ENCODE peak calls at places on chromosomes 5 and 9, in seven cellular contexts. One of them, this sample, is unnamed.

GRCh38 chr5:176359658-176360057 is 1.9 kb downstream of the KIAA1191 start:
- DNase-seq in H9: no peak
- DNase-seq in mesendoderm: no peak
- DNase-seq in H1: no peak
- DNase-seq in IMR-90: peak; percentile 47
- DNase-seq in mesenchymal stem cell: peak; percentile 54
- DNase-seq in trophoblast cell: peak; percentile 42
- DNase-seq in this sample: no peak

GRCh38 chr5:60333103-60333502 is 366.9 kb downstream of the DEPDC1B start:
- DNase-seq in H9: no peak
- DNase-seq in mesendoderm: no peak
- DNase-seq in H1: no peak
- DNase-seq in IMR-90: peak; percentile 31
- DNase-seq in mesenchymal stem cell: peak; percentile 6
- DNase-seq in trophoblast cell: no peak
- DNase-seq in this sample: no peak

GRCh38 chr9:84670106-84670800 is 724 bp downstream of the NTRK2 start:
- DNase-seq in H9: peak; percentile 70
- DNase-seq in mesendoderm: peak; percentile 56
- DNase-seq in H1: peak; percentile 75
- DNase-seq in IMR-90: no peak
- DNase-seq in mesenchymal stem cell: peak; percentile 2
- DNase-seq in trophoblast cell: no peak
- DNase-seq in this sample: peak; percentile 39

GRCh38 chr5:136016945-136017530 is 11.8 kb upstream of the TGFBI start:
- DNase-seq in H9: no peak
- DNase-seq in mesendoderm: no peak
- DNase-seq in H1: no peak
- DNase-seq in IMR-90: peak; percentile 74
- DNase-seq in mesenchymal stem cell: peak; percentile 51
- DNase-seq in trophoblast cell: no peak
- DNase-seq in this sample: no peak

GRCh38 chr9:34459356-34459755 is 751 bp downstream of the DNAI1 start:
- DNase-seq in H9: no peak
- DNase-seq in mesendoderm: no peak
- DNase-seq in H1: no peak
- DNase-seq in IMR-90: no peak
- DNase-seq in mesenchymal stem cell: no peak
- DNase-seq in trophoblast cell: no peak
- DNase-seq in this sample: no peak

GRCh38 chr5:92548351-92548750 is 1032.7 kb downstream of the NR2F1-AS1 start:
- DNase-seq in H9: no peak
- DNase-seq in mesendoderm: no peak
- DNase-seq in H1: no peak
- DNase-seq in IMR-90: peak; percentile 88
- DNase-seq in mesenchymal stem cell: peak; percentile 38
- DNase-seq in trophoblast cell: no peak
- DNase-seq in this sample: no peak

GRCh38 chr5:141172381-141173204 is at the start of gene PCDHB7:
- DNase-seq in H9: no peak
- DNase-seq in mesendoderm: peak; percentile 66
- DNase-seq in H1: no peak
- DNase-seq in IMR-90: peak; percentile 26
- DNase-seq in mesenchymal stem cell: peak; percentile 13
- DNase-seq in trophoblast cell: peak; percentile 2
- DNase-seq in this sample: no peak

GRCh38 chr5:163645421-163646416 is 140.3 kb downstream of the MAT2B start:
- DNase-seq in H9: no peak
- DNase-seq in mesendoderm: no peak
- DNase-seq in H1: no peak
- DNase-seq in IMR-90: no peak
- DNase-seq in mesenchymal stem cell: no peak
- DNase-seq in trophoblast cell: no peak
- DNase-seq in this sample: no peak

GRCh38 chr5:51214736-51215135 is 168.5 kb upstream of the ISL1 start:
- DNase-seq in H9: no peak
- DNase-seq in mesendoderm: no peak
- DNase-seq in H1: no peak
- DNase-seq in IMR-90: no peak
- DNase-seq in mesenchymal stem cell: no peak
- DNase-seq in trophoblast cell: no peak
- DNase-seq in this sample: no peak

GRCh38 chr5:109920736-109921135 is 231.0 kb downstream of the MAN2A1 start:
- DNase-seq in H9: no peak
- DNase-seq in mesendoderm: no peak
- DNase-seq in H1: no peak
- DNase-seq in IMR-90: no peak
- DNase-seq in mesenchymal stem cell: no peak
- DNase-seq in trophoblast cell: no peak
- DNase-seq in this sample: no peak

GRCh38 chr9:119898316-119898715 is 529.1 kb upstream of the BRINP1 start:
- DNase-seq in H9: no peak
- DNase-seq in mesendoderm: no peak
- DNase-seq in H1: no peak
- DNase-seq in IMR-90: no peak
- DNase-seq in mesenchymal stem cell: no peak
- DNase-seq in trophoblast cell: peak; percentile 25
- DNase-seq in this sample: no peak

GRCh38 chr5:60844429-60844890 is 391 bp upstream of the ELOVL7 start:
- DNase-seq in H9: no peak
- DNase-seq in mesendoderm: peak; percentile 64
- DNase-seq in H1: no peak
- DNase-seq in IMR-90: peak; percentile 29
- DNase-seq in mesenchymal stem cell: peak; percentile 76
- DNase-seq in trophoblast cell: peak; percentile 64
- DNase-seq in this sample: no peak

GRCh38 chr5:133967715-133968056 is 739 bp downstream of the C5orf15 start:
- DNase-seq in H9: no peak
- DNase-seq in mesendoderm: peak; percentile 24
- DNase-seq in H1: no peak
- DNase-seq in IMR-90: peak; percentile 59
- DNase-seq in mesenchymal stem cell: peak; percentile 90
- DNase-seq in trophoblast cell: peak; percentile 9
- DNase-seq in this sample: no peak

GRCh38 chr5:88680253-88681132 is 202.5 kb downstream of the MEF2C start:
- DNase-seq in H9: peak; percentile 86
- DNase-seq in mesendoderm: peak; percentile 68
- DNase-seq in H1: peak; percentile 97
- DNase-seq in IMR-90: peak; percentile 14
- DNase-seq in mesenchymal stem cell: peak; percentile 54
- DNase-seq in trophoblast cell: peak; percentile 76
- DNase-seq in this sample: no peak

GRCh38 chr9:114308361-114308950 is 14.4 kb upstream of the ORM1 start:
- DNase-seq in H9: no peak
- DNase-seq in mesendoderm: no peak
- DNase-seq in H1: peak; percentile 37
- DNase-seq in IMR-90: no peak
- DNase-seq in mesenchymal stem cell: no peak
- DNase-seq in trophoblast cell: no peak
- DNase-seq in this sample: no peak

GRCh38 chr5:16934669-16935068 is 1.4 kb downstream of the MYO10 start:
- DNase-seq in H9: no peak
- DNase-seq in mesendoderm: no peak
- DNase-seq in H1: no peak
- DNase-seq in IMR-90: peak; percentile 45
- DNase-seq in mesenchymal stem cell: peak; percentile 51
- DNase-seq in trophoblast cell: peak; percentile 34
- DNase-seq in this sample: no peak

DNA sequence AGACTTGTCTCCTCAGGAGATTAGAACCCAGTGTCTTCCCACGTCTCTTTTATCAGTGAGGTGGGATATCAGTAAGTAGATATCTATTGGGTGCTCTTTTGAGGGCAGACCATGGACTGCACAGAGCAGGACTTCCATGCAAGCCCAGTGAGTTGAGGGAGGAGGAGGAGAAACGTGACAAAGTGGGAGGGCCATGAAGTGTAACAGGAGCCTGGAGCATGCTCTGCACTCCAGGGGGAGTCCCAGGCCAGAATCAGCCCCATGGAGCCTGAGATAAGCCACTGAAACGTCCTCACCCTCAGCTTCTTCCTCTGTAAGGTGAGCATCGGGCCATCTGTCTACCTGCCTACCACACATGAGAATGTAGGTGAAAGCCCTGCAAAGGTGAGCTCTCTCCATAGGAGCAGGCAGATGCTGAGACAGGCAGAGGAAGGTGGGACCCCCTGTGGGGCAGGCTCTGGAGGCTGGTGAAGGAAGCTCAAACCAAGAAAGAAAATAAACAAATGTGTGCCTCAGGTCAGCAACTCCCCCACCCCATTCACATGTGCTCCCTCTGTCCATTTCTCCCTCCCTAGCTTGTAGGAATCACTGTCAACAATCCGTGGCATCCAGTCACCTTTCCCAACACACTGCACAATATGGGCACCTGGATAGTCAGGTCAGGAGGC is 87.3 kb downstream of the NRG2 start:
- DNase-seq in H9: peak; percentile 64
- DNase-seq in mesendoderm: peak; percentile 82
- DNase-seq in H1: no peak
- DNase-seq in IMR-90: no peak
- DNase-seq in mesenchymal stem cell: no peak
- DNase-seq in trophoblast cell: no peak
- DNase-seq in this sample: no peak
- H2BK5ac ChIP-seq in H9: no peak overlapping the region
- H2BK5ac ChIP-seq in mesendoderm: no peak overlapping the region
- H2BK5ac ChIP-seq in H1: no peak overlapping the region
- H2BK5ac ChIP-seq in IMR-90: no peak overlapping the region
- H2BK5ac ChIP-seq in mesenchymal stem cell: no peak overlapping the region
- H2BK5ac ChIP-seq in trophoblast cell: no peak overlapping the region
- H2BK5ac ChIP-seq in this sample: no peak overlapping the region

DNA sequence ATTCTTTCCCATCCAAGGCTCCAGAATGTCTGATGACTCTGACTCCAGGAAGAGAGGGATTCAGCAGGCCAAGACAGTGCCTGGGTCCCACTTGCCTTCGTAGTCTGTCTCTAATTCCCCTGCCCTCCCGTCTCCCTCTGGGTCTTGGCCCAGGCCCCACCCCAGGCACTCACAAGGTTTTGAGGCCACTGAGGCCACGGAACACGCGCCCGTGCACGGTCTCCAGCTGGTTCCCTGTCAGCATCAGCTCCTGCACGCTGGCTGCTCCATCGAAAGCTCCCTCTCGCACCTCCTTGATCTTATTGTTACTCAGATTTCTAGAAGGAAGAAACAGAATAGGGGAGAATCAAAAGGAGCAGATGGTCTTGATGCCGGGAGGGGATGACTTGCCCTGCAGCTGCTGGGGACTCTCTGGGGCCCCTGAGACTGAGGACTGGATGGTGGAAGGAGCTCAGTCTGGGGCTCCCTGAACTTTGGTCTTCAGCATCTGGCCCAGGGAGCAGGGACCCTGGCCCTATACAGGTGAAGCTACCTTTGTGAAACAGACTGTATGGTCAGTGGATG is 174.6 kb upstream of the PANK3 start:
- DNase-seq in H9: no peak
- DNase-seq in mesendoderm: no peak
- DNase-seq in H1: no peak
- DNase-seq in IMR-90: no peak
- DNase-seq in mesenchymal stem cell: no peak
- DNase-seq in trophoblast cell: no peak
- DNase-seq in this sample: no peak
- H4K8ac ChIP-seq in H9: no peak overlapping the region
- H4K8ac ChIP-seq in mesendoderm: no peak overlapping the region
- H4K8ac ChIP-seq in H1: no peak overlapping the region
- H4K8ac ChIP-seq in IMR-90: no peak overlapping the region
- H4K8ac ChIP-seq in mesenchymal stem cell: no peak overlapping the region
- H4K8ac ChIP-seq in trophoblast cell: no peak overlapping the region
- H4K8ac ChIP-seq in this sample: no peak overlapping the region

DNA sequence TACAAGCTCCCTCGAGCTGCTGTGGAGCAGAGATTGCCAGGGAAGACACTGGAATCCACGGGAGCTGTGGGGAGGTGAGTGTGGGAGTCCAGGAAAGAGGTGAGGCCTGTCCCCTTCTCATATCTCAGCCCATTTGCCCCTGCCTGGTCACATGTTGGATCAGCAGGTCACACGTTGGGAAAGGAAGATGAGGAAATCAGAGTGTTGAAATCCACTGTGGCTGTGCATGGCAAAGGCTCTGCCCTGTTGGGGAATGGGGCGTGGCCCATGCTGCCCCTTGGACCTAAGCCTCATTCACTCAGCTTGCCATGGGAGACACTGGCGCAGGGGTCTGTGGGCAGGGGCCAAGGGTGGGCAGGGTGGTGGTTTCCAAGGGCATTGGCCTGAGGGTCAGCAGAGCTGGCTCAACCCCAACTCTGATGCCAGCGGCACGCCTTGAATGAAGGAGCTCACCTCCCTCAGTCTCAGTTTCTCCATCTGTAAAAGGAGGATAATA is 85.4 kb upstream of the CPEB4 start:
- DNase-seq in H9: no peak
- DNase-seq in mesendoderm: peak; percentile 19
- DNase-seq in H1: no peak
- DNase-seq in IMR-90: peak; percentile 11
- DNase-seq in mesenchymal stem cell: peak; percentile 45
- DNase-seq in trophoblast cell: peak; percentile 70
- DNase-seq in this sample: no peak
- H2BK5ac ChIP-seq in H9: no peak overlapping the region
- H2BK5ac ChIP-seq in mesendoderm: no peak overlapping the region
- H2BK5ac ChIP-seq in H1: no peak overlapping the region
- H2BK5ac ChIP-seq in IMR-90: no peak overlapping the region
- H2BK5ac ChIP-seq in mesenchymal stem cell: no peak overlapping the region
- H2BK5ac ChIP-seq in trophoblast cell: no peak overlapping the region
- H2BK5ac ChIP-seq in this sample: no peak overlapping the region

GRCh38 chr9:136240941-136241340 is 4.7 kb downstream of the QSOX2 start:
- DNase-seq in H9: no peak
- DNase-seq in mesendoderm: no peak
- DNase-seq in H1: no peak
- DNase-seq in IMR-90: no peak
- DNase-seq in mesenchymal stem cell: no peak
- DNase-seq in trophoblast cell: no peak
- DNase-seq in this sample: no peak

GRCh38 chr9:136241540-136241939 is 4.1 kb downstream of the QSOX2 start:
- DNase-seq in H9: no peak
- DNase-seq in mesendoderm: no peak
- DNase-seq in H1: no peak
- DNase-seq in IMR-90: no peak
- DNase-seq in mesenchymal stem cell: no peak
- DNase-seq in trophoblast cell: no peak
- DNase-seq in this sample: no peak

GRCh38 chr9:136239135-136239962 is 6.3 kb downstream of the QSOX2 start:
- DNase-seq in H9: no peak
- DNase-seq in mesendoderm: no peak
- DNase-seq in H1: no peak
- DNase-seq in IMR-90: no peak
- DNase-seq in mesenchymal stem cell: no peak
- DNase-seq in trophoblast cell: no peak
- DNase-seq in this sample: no peak

GRCh38 chr9:136238342-136238732 is 7.3 kb downstream of the QSOX2 start:
- DNase-seq in H9: no peak
- DNase-seq in mesendoderm: no peak
- DNase-seq in H1: no peak
- DNase-seq in IMR-90: no peak
- DNase-seq in mesenchymal stem cell: no peak
- DNase-seq in trophoblast cell: no peak
- DNase-seq in this sample: no peak

DNA sequence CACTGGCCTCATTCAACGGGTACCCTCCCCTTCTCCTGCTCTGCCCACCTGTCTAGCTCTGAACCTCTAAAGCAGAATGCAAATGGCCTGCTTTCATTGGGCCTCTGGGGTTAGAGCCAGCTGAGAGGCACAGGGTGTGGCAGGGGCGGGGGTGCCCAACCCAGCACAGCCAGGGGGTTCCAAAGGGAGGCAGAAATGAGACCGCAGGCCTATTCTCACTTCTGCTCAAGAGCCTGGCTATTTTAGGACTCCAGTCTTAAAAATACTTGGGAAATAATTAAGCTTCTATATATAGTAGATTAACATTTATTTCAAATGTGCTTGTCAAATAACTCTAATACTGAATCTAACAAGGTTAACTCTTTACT is 5.7 kb downstream of the QSOX2 start:
- DNase-seq in H9: no peak
- DNase-seq in mesendoderm: no peak
- DNase-seq in H1: no peak
- DNase-seq in IMR-90: no peak
- DNase-seq in mesenchymal stem cell: no peak
- DNase-seq in trophoblast cell: no peak
- DNase-seq in this sample: no peak
- H4K8ac ChIP-seq in H9: no peak overlapping the region
- H4K8ac ChIP-seq in mesendoderm: no peak overlapping the region
- H4K8ac ChIP-seq in H1: no peak overlapping the region
- H4K8ac ChIP-seq in IMR-90: no peak overlapping the region
- H4K8ac ChIP-seq in mesenchymal stem cell: no peak overlapping the region
- H4K8ac ChIP-seq in trophoblast cell: no peak overlapping the region
- H4K8ac ChIP-seq in this sample: no peak overlapping the region